ENCODE peak calls at places on chromosomes 4 and X, in ten cellular contexts. One of them, this sample, is unnamed.

GRCh38 chr4:151371045-151371605 is 37.9 kb upstream of the FHIP1A start:
- DNase-seq in NCI-H2029: no peak
- DNase-seq in M059J: no peak
- DNase-seq in NCI-H748 treated with DMSO at 0.1 percent for 48 hours: no peak
- DNase-seq in NCI-H1694 treated with DMSO at 0.1 percent for 48 hours: no peak
- DNase-seq in GM23338: no peak
- DNase-seq in tibial nerve: no peak
- DNase-seq in AG08396: no peak
- DNase-seq in naive thymus-derived CD4-positive, alpha-beta T cell: no peak
- DNase-seq in cardiac fibroblast: peak
- DNase-seq in this sample: no peak

GRCh38 chrX:110241816-110242215 is 76.1 kb downstream of the AMMECR1 start:
- DNase-seq in NCI-H2029: no peak
- DNase-seq in M059J: peak
- DNase-seq in NCI-H748 treated with DMSO at 0.1 percent for 48 hours: peak
- DNase-seq in NCI-H1694 treated with DMSO at 0.1 percent for 48 hours: no peak
- DNase-seq in GM23338: no peak
- DNase-seq in tibial nerve: no peak
- DNase-seq in AG08396: peak
- DNase-seq in naive thymus-derived CD4-positive, alpha-beta T cell: no peak
- DNase-seq in cardiac fibroblast: peak
- DNase-seq in this sample: no peak

GRCh38 chr4:8571702-8572685 is 8.2 kb upstream of the GPR78 start:
- DNase-seq in NCI-H2029: no peak
- DNase-seq in M059J: peak
- DNase-seq in NCI-H748 treated with DMSO at 0.1 percent for 48 hours: no peak
- DNase-seq in NCI-H1694 treated with DMSO at 0.1 percent for 48 hours: no peak
- DNase-seq in GM23338: no peak
- DNase-seq in tibial nerve: no peak
- DNase-seq in AG08396: no peak
- DNase-seq in naive thymus-derived CD4-positive, alpha-beta T cell: no peak
- DNase-seq in cardiac fibroblast: no peak
- DNase-seq in this sample: no peak

GRCh38 chr4:87423313-87424031 is 1.1 kb downstream of the NUDT9 start:
- DNase-seq in NCI-H2029: peak
- DNase-seq in M059J: peak
- DNase-seq in NCI-H748 treated with DMSO at 0.1 percent for 48 hours: peak
- DNase-seq in NCI-H1694 treated with DMSO at 0.1 percent for 48 hours: peak
- DNase-seq in GM23338: no peak
- DNase-seq in tibial nerve: no peak
- DNase-seq in AG08396: no peak
- DNase-seq in naive thymus-derived CD4-positive, alpha-beta T cell: no peak
- DNase-seq in cardiac fibroblast: no peak
- DNase-seq in this sample: peak

GRCh38 chr4:10816571-10816970 is 132.0 kb upstream of the CLNK start:
- DNase-seq in NCI-H2029: no peak
- DNase-seq in M059J: no peak
- DNase-seq in NCI-H748 treated with DMSO at 0.1 percent for 48 hours: no peak
- DNase-seq in NCI-H1694 treated with DMSO at 0.1 percent for 48 hours: no peak
- DNase-seq in GM23338: no peak
- DNase-seq in tibial nerve: no peak
- DNase-seq in AG08396: no peak
- DNase-seq in naive thymus-derived CD4-positive, alpha-beta T cell: no peak
- DNase-seq in cardiac fibroblast: no peak
- DNase-seq in this sample: no peak

GRCh38 chr4:8343051-8343966 is 73.8 kb downstream of the HTRA3 start:
- DNase-seq in NCI-H2029: no peak
- DNase-seq in M059J: no peak
- DNase-seq in NCI-H748 treated with DMSO at 0.1 percent for 48 hours: no peak
- DNase-seq in NCI-H1694 treated with DMSO at 0.1 percent for 48 hours: no peak
- DNase-seq in GM23338: no peak
- DNase-seq in tibial nerve: no peak
- DNase-seq in AG08396: no peak
- DNase-seq in naive thymus-derived CD4-positive, alpha-beta T cell: no peak
- DNase-seq in cardiac fibroblast: no peak
- DNase-seq in this sample: no peak

GRCh38 chr4:124018383-124019317 is 622.1 kb downstream of the SPRY1 start:
- DNase-seq in NCI-H2029: peak
- DNase-seq in M059J: peak
- DNase-seq in NCI-H748 treated with DMSO at 0.1 percent for 48 hours: no peak
- DNase-seq in NCI-H1694 treated with DMSO at 0.1 percent for 48 hours: no peak
- DNase-seq in GM23338: peak
- DNase-seq in tibial nerve: peak
- DNase-seq in AG08396: peak
- DNase-seq in naive thymus-derived CD4-positive, alpha-beta T cell: no peak
- DNase-seq in cardiac fibroblast: peak
- DNase-seq in this sample: no peak

GRCh38 chrX:150913511-150913910 is 15.0 kb upstream of the CD99L2 start:
- DNase-seq in NCI-H2029: no peak
- DNase-seq in M059J: peak
- DNase-seq in NCI-H748 treated with DMSO at 0.1 percent for 48 hours: no peak
- DNase-seq in NCI-H1694 treated with DMSO at 0.1 percent for 48 hours: no peak
- DNase-seq in GM23338: no peak
- DNase-seq in tibial nerve: no peak
- DNase-seq in AG08396: no peak
- DNase-seq in naive thymus-derived CD4-positive, alpha-beta T cell: no peak
- DNase-seq in cardiac fibroblast: peak
- DNase-seq in this sample: no peak

GRCh38 chr4:170671171-170671570 is 581.4 kb upstream of the AADAT start:
- DNase-seq in NCI-H2029: no peak
- DNase-seq in M059J: no peak
- DNase-seq in NCI-H748 treated with DMSO at 0.1 percent for 48 hours: no peak
- DNase-seq in NCI-H1694 treated with DMSO at 0.1 percent for 48 hours: no peak
- DNase-seq in GM23338: no peak
- DNase-seq in tibial nerve: no peak
- DNase-seq in AG08396: no peak
- DNase-seq in naive thymus-derived CD4-positive, alpha-beta T cell: no peak
- DNase-seq in cardiac fibroblast: no peak
- DNase-seq in this sample: no peak

GRCh38 chrX:34656842-34657780 is at the start of gene TMEM47:
- DNase-seq in NCI-H2029: no peak
- DNase-seq in M059J: peak
- DNase-seq in NCI-H748 treated with DMSO at 0.1 percent for 48 hours: peak
- DNase-seq in NCI-H1694 treated with DMSO at 0.1 percent for 48 hours: peak
- DNase-seq in GM23338: peak
- DNase-seq in tibial nerve: peak
- DNase-seq in AG08396: peak
- DNase-seq in naive thymus-derived CD4-positive, alpha-beta T cell: no peak
- DNase-seq in cardiac fibroblast: peak
- DNase-seq in this sample: peak

GRCh38 chr4:175758595-175758994 is 53.5 kb downstream of the GPM6A start:
- DNase-seq in NCI-H2029: no peak
- DNase-seq in M059J: no peak
- DNase-seq in NCI-H748 treated with DMSO at 0.1 percent for 48 hours: no peak
- DNase-seq in NCI-H1694 treated with DMSO at 0.1 percent for 48 hours: no peak
- DNase-seq in GM23338: no peak
- DNase-seq in tibial nerve: no peak
- DNase-seq in AG08396: no peak
- DNase-seq in naive thymus-derived CD4-positive, alpha-beta T cell: no peak
- DNase-seq in cardiac fibroblast: no peak
- DNase-seq in this sample: no peak

GRCh38 chrX:105136786-105137185 is 83.7 kb downstream of the TEX13A start:
- DNase-seq in NCI-H2029: no peak
- DNase-seq in M059J: peak
- DNase-seq in NCI-H748 treated with DMSO at 0.1 percent for 48 hours: no peak
- DNase-seq in NCI-H1694 treated with DMSO at 0.1 percent for 48 hours: no peak
- DNase-seq in GM23338: no peak
- DNase-seq in tibial nerve: no peak
- DNase-seq in AG08396: no peak
- DNase-seq in naive thymus-derived CD4-positive, alpha-beta T cell: no peak
- DNase-seq in cardiac fibroblast: no peak
- DNase-seq in this sample: no peak

GRCh38 chrX:994780-995179 is 217.7 kb downstream of the CRLF2 start:
- DNase-seq in NCI-H2029: no peak
- DNase-seq in M059J: no peak
- DNase-seq in NCI-H748 treated with DMSO at 0.1 percent for 48 hours: no peak
- DNase-seq in NCI-H1694 treated with DMSO at 0.1 percent for 48 hours: no peak
- DNase-seq in GM23338: no peak
- DNase-seq in tibial nerve: no peak
- DNase-seq in AG08396: no peak
- DNase-seq in naive thymus-derived CD4-positive, alpha-beta T cell: no peak
- DNase-seq in cardiac fibroblast: no peak
- DNase-seq in this sample: no peak

GRCh38 chrX:6012357-6012756 is 216.3 kb downstream of the NLGN4X start:
- DNase-seq in NCI-H2029: no peak
- DNase-seq in M059J: no peak
- DNase-seq in NCI-H748 treated with DMSO at 0.1 percent for 48 hours: no peak
- DNase-seq in NCI-H1694 treated with DMSO at 0.1 percent for 48 hours: no peak
- DNase-seq in GM23338: no peak
- DNase-seq in tibial nerve: no peak
- DNase-seq in AG08396: no peak
- DNase-seq in naive thymus-derived CD4-positive, alpha-beta T cell: no peak
- DNase-seq in cardiac fibroblast: no peak
- DNase-seq in this sample: no peak

GRCh38 chrX:110915120-110915519 is 119.5 kb upstream of the CHRDL1 start:
- DNase-seq in NCI-H2029: no peak
- DNase-seq in M059J: peak
- DNase-seq in NCI-H748 treated with DMSO at 0.1 percent for 48 hours: no peak
- DNase-seq in NCI-H1694 treated with DMSO at 0.1 percent for 48 hours: no peak
- DNase-seq in GM23338: no peak
- DNase-seq in tibial nerve: peak
- DNase-seq in AG08396: peak
- DNase-seq in naive thymus-derived CD4-positive, alpha-beta T cell: no peak
- DNase-seq in cardiac fibroblast: peak
- DNase-seq in this sample: no peak

GRCh38 chr4:175536852-175537453 is 275.1 kb downstream of the GPM6A start:
- DNase-seq in NCI-H2029: peak
- DNase-seq in M059J: peak
- DNase-seq in NCI-H748 treated with DMSO at 0.1 percent for 48 hours: peak
- DNase-seq in NCI-H1694 treated with DMSO at 0.1 percent for 48 hours: peak
- DNase-seq in GM23338: peak
- DNase-seq in tibial nerve: no peak
- DNase-seq in AG08396: peak
- DNase-seq in naive thymus-derived CD4-positive, alpha-beta T cell: no peak
- DNase-seq in cardiac fibroblast: peak
- DNase-seq in this sample: peak

GRCh38 chr4:83074086-83074704 is 39.2 kb downstream of the COPS4 start:
- DNase-seq in NCI-H2029: peak
- DNase-seq in M059J: peak
- DNase-seq in NCI-H748 treated with DMSO at 0.1 percent for 48 hours: peak
- DNase-seq in NCI-H1694 treated with DMSO at 0.1 percent for 48 hours: peak
- DNase-seq in GM23338: peak
- DNase-seq in tibial nerve: peak
- DNase-seq in AG08396: peak
- DNase-seq in naive thymus-derived CD4-positive, alpha-beta T cell: peak
- DNase-seq in cardiac fibroblast: peak
- DNase-seq in this sample: peak

GRCh38 chr4:151801547-151802516 is 41.0 kb upstream of the GATB start:
- DNase-seq in NCI-H2029: peak
- DNase-seq in M059J: peak
- DNase-seq in NCI-H748 treated with DMSO at 0.1 percent for 48 hours: no peak
- DNase-seq in NCI-H1694 treated with DMSO at 0.1 percent for 48 hours: peak
- DNase-seq in GM23338: peak
- DNase-seq in tibial nerve: peak
- DNase-seq in AG08396: peak
- DNase-seq in naive thymus-derived CD4-positive, alpha-beta T cell: peak
- DNase-seq in cardiac fibroblast: peak
- DNase-seq in this sample: peak

GRCh38 chrX:148316446-148316845 is 184.0 kb upstream of the AFF2 start:
- DNase-seq in NCI-H2029: no peak
- DNase-seq in M059J: no peak
- DNase-seq in NCI-H748 treated with DMSO at 0.1 percent for 48 hours: no peak
- DNase-seq in NCI-H1694 treated with DMSO at 0.1 percent for 48 hours: no peak
- DNase-seq in GM23338: no peak
- DNase-seq in tibial nerve: no peak
- DNase-seq in AG08396: no peak
- DNase-seq in naive thymus-derived CD4-positive, alpha-beta T cell: no peak
- DNase-seq in cardiac fibroblast: no peak
- DNase-seq in this sample: no peak

GRCh38 chr4:123784626-123785025 is 388.0 kb downstream of the SPRY1 start:
- DNase-seq in NCI-H2029: no peak
- DNase-seq in M059J: no peak
- DNase-seq in NCI-H748 treated with DMSO at 0.1 percent for 48 hours: no peak
- DNase-seq in NCI-H1694 treated with DMSO at 0.1 percent for 48 hours: no peak
- DNase-seq in GM23338: no peak
- DNase-seq in tibial nerve: no peak
- DNase-seq in AG08396: no peak
- DNase-seq in naive thymus-derived CD4-positive, alpha-beta T cell: no peak
- DNase-seq in cardiac fibroblast: no peak
- DNase-seq in this sample: no peak

GRCh38 chr4:140078366-140078765 is 75.6 kb downstream of the MAML3 start:
- DNase-seq in NCI-H2029: peak
- DNase-seq in M059J: no peak
- DNase-seq in NCI-H748 treated with DMSO at 0.1 percent for 48 hours: no peak
- DNase-seq in NCI-H1694 treated with DMSO at 0.1 percent for 48 hours: no peak
- DNase-seq in GM23338: peak
- DNase-seq in tibial nerve: peak
- DNase-seq in AG08396: no peak
- DNase-seq in naive thymus-derived CD4-positive, alpha-beta T cell: no peak
- DNase-seq in cardiac fibroblast: peak
- DNase-seq in this sample: peak

GRCh38 chr4:185591679-185592141 is 56.4 kb upstream of the PDLIM3 start:
- DNase-seq in NCI-H2029: peak
- DNase-seq in M059J: peak
- DNase-seq in NCI-H748 treated with DMSO at 0.1 percent for 48 hours: no peak
- DNase-seq in NCI-H1694 treated with DMSO at 0.1 percent for 48 hours: no peak
- DNase-seq in GM23338: no peak
- DNase-seq in tibial nerve: no peak
- DNase-seq in AG08396: no peak
- DNase-seq in naive thymus-derived CD4-positive, alpha-beta T cell: no peak
- DNase-seq in cardiac fibroblast: peak
- DNase-seq in this sample: no peak